ENCODE peak calls at places on chromosomes 16 and 17, in six cellular contexts. F, V, H, C, Q and X are unnamed samples.

GRCh38 chr17:37116802-37117201 is 168.0 kb downstream of the AATF start:
- DNase-seq in V (no peak), Q (no peak), H (no peak), F (no peak), C (no peak), X (no peak)

GRCh38 chr16:11431915-11432465 is 86.7 kb downstream of the RMI2 start:
- DNase-seq in C (no peak), H (no peak), F (no peak), Q (peak), V (no peak), X (no peak)

GRCh38 chr16:20740007-20740883 is 1.4 kb downstream of the THUMPD1 start:
- DNase-seq in C (no peak), Q (no peak), F (no peak), V (peak), H (no peak), X (peak)

GRCh38 chr16:66523861-66524354 is 26.0 kb downstream of the TK2 start:
- DNase-seq in C (no peak), V (peak), F (no peak), H (no peak), Q (peak), X (peak)

GRCh38 chr16:27363797-27364196 is 38.2 kb upstream of the IL21R start:
- DNase-seq in V (no peak), Q (no peak), H (no peak), C (no peak), F (peak), X (no peak)

GRCh38 chr17:2721603-2722002 is 10.0 kb upstream of the CLUH start:
- DNase-seq in H (no peak), V (peak), F (no peak), Q (no peak), C (no peak), X (no peak)

GRCh38 chr16:87834668-87835473 is 34.4 kb downstream of the SLC7A5 start:
- DNase-seq in H (no peak), C (no peak), F (no peak), V (no peak), Q (no peak), X (peak)

GRCh38 chr17:79826210-79826680 is 13.0 kb downstream of the CBX4 start:
- DNase-seq in H (no peak), V (no peak), Q (no peak), C (no peak), F (no peak), X (no peak)

GRCh38 chr17:7632492-7632894 is 2.6 kb downstream of the SHBG start:
- DNase-seq in V (peak), C (no peak), H (no peak), Q (no peak), F (no peak), X (peak)